ENCODE peak calls at places on chromosomes 13 and 19, in eight cellular contexts. One of them, this sample, is unnamed.

GRCh38 chr13:51006067-51006800 is 96.6 kb downstream of the RNASEH2B start:
- DNase-seq in GM23338: no peak
- DNase-seq in breast epithelium: no peak
- DNase-seq in K562: no peak
- DNase-seq in stomach: no peak
- DNase-seq in esophagus muscularis mucosa: peak
- DNase-seq in HCT116: no peak
- DNase-seq in upper lobe of left lung: no peak
- DNase-seq in this sample: no peak

GRCh38 chr13:78382481-78382880 is 220.9 kb downstream of the POU4F1 start:
- DNase-seq in GM23338: no peak
- DNase-seq in breast epithelium: no peak
- DNase-seq in K562: no peak
- DNase-seq in stomach: no peak
- DNase-seq in esophagus muscularis mucosa: no peak
- DNase-seq in HCT116: no peak
- DNase-seq in upper lobe of left lung: no peak
- DNase-seq in this sample: no peak

GRCh38 chr19:48424694-48425219 is 21.0 kb upstream of the GRWD1 start:
- DNase-seq in GM23338: peak
- DNase-seq in breast epithelium: no peak
- DNase-seq in K562: peak
- DNase-seq in stomach: no peak
- DNase-seq in esophagus muscularis mucosa: no peak
- DNase-seq in HCT116: no peak
- DNase-seq in upper lobe of left lung: peak
- DNase-seq in this sample: no peak

GRCh38 chr13:35496011-35496410 is 19.5 kb upstream of the MAB21L1 start:
- DNase-seq in GM23338: no peak
- DNase-seq in breast epithelium: no peak
- DNase-seq in K562: no peak
- DNase-seq in stomach: no peak
- DNase-seq in esophagus muscularis mucosa: no peak
- DNase-seq in HCT116: no peak
- DNase-seq in upper lobe of left lung: no peak
- DNase-seq in this sample: no peak

GRCh38 chr13:23456437-23456836 is 22.9 kb upstream of the SACS start:
- DNase-seq in GM23338: no peak
- DNase-seq in breast epithelium: no peak
- DNase-seq in K562: no peak
- DNase-seq in stomach: no peak
- DNase-seq in esophagus muscularis mucosa: no peak
- DNase-seq in HCT116: no peak
- DNase-seq in upper lobe of left lung: no peak
- DNase-seq in this sample: no peak

GRCh38 chr19:1975081-1975480 is 34.1 kb downstream of the CSNK1G2 start:
- DNase-seq in GM23338: no peak
- DNase-seq in breast epithelium: no peak
- DNase-seq in K562: no peak
- DNase-seq in stomach: no peak
- DNase-seq in esophagus muscularis mucosa: no peak
- DNase-seq in HCT116: no peak
- DNase-seq in upper lobe of left lung: no peak
- DNase-seq in this sample: no peak

GRCh38 chr19:15072930-15073647 is 8.9 kb upstream of the OR1I1 start:
- DNase-seq in GM23338: peak
- DNase-seq in breast epithelium: peak
- DNase-seq in K562: peak
- DNase-seq in stomach: no peak
- DNase-seq in esophagus muscularis mucosa: no peak
- DNase-seq in HCT116: no peak
- DNase-seq in upper lobe of left lung: no peak
- DNase-seq in this sample: no peak

GRCh38 chr13:72960541-72960940 is 98.3 kb upstream of the KLF5 start:
- DNase-seq in GM23338: peak
- DNase-seq in breast epithelium: no peak
- DNase-seq in K562: no peak
- DNase-seq in stomach: no peak
- DNase-seq in esophagus muscularis mucosa: no peak
- DNase-seq in HCT116: no peak
- DNase-seq in upper lobe of left lung: no peak
- DNase-seq in this sample: no peak

GRCh38 chr13:110308377-110309158 is 1.5 kb downstream of the COL4A2 start:
- DNase-seq in GM23338: peak
- DNase-seq in breast epithelium: peak
- DNase-seq in K562: no peak
- DNase-seq in stomach: no peak
- DNase-seq in esophagus muscularis mucosa: no peak
- DNase-seq in HCT116: no peak
- DNase-seq in upper lobe of left lung: no peak
- DNase-seq in this sample: no peak

GRCh38 chr19:58562126-58563033 is 4.0 kb upstream of the UBE2M start:
- DNase-seq in GM23338: peak
- DNase-seq in breast epithelium: no peak
- DNase-seq in K562: no peak
- DNase-seq in stomach: peak
- DNase-seq in esophagus muscularis mucosa: no peak
- DNase-seq in HCT116: no peak
- DNase-seq in upper lobe of left lung: no peak
- DNase-seq in this sample: no peak

GRCh38 chr19:491146-491741 is 5.0 kb upstream of the MADCAM1 start:
- DNase-seq in GM23338: peak
- DNase-seq in breast epithelium: no peak
- DNase-seq in K562: peak
- DNase-seq in stomach: no peak
- DNase-seq in esophagus muscularis mucosa: no peak
- DNase-seq in HCT116: no peak
- DNase-seq in upper lobe of left lung: no peak
- DNase-seq in this sample: no peak

GRCh38 chr19:46614114-46614701 is 10.7 kb downstream of the PTGIR start:
- DNase-seq in GM23338: peak
- DNase-seq in breast epithelium: peak
- DNase-seq in K562: peak
- DNase-seq in stomach: peak
- DNase-seq in esophagus muscularis mucosa: peak
- DNase-seq in HCT116: peak
- DNase-seq in upper lobe of left lung: peak
- DNase-seq in this sample: peak

DNA sequence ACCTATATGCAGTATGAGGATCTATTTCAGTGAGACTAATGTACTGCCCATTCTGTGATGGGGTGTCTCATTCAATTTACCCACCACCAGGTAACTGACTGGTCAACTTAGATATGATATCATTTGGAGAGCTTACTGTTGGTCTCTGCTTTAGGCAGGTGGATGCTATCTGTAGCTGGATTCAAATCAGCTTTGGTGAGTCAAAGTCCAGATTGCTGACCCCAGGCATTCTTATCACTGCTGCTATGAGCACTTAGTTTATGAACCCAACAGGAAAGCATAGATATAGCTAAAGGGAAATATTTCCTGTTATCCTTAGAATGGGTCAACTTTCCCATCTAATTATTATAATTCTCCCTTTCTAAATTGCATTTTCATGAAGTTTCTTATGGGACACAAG is 1295.2 kb upstream of the SPRY2 start:
- DNase-seq in GM23338: no peak
- DNase-seq in breast epithelium: no peak
- DNase-seq in K562: no peak
- DNase-seq in stomach: no peak
- DNase-seq in esophagus muscularis mucosa: no peak
- DNase-seq in HCT116: no peak
- DNase-seq in upper lobe of left lung: no peak
- DNase-seq in this sample: no peak
- TF ChIP-seq POLR2AphosphoS5 in GM23338: no peak
- TF ChIP-seq POLR2AphosphoS5 in breast epithelium: no peak
- TF ChIP-seq POLR2AphosphoS5 in K562: no peak
- TF ChIP-seq POLR2AphosphoS5 in stomach: no peak
- TF ChIP-seq POLR2AphosphoS5 in esophagus muscularis mucosa: no peak
- TF ChIP-seq POLR2AphosphoS5 in HCT116: no peak
- TF ChIP-seq POLR2AphosphoS5 in upper lobe of left lung: no peak
- TF ChIP-seq POLR2AphosphoS5 in this sample: no peak

GRCh38 chr13:99280166-99280565 is 22.0 kb upstream of the GPR18 start:
- DNase-seq in GM23338: no peak
- DNase-seq in breast epithelium: no peak
- DNase-seq in K562: no peak
- DNase-seq in stomach: no peak
- DNase-seq in esophagus muscularis mucosa: no peak
- DNase-seq in HCT116: no peak
- DNase-seq in upper lobe of left lung: no peak
- DNase-seq in this sample: peak

GRCh38 chr13:99282264-99283231 is 24.4 kb upstream of the GPR18 start:
- DNase-seq in GM23338: no peak
- DNase-seq in breast epithelium: no peak
- DNase-seq in K562: no peak
- DNase-seq in stomach: no peak
- DNase-seq in esophagus muscularis mucosa: no peak
- DNase-seq in HCT116: no peak
- DNase-seq in upper lobe of left lung: no peak
- DNase-seq in this sample: no peak

GRCh38 chr13:99278843-99279242 is 20.7 kb upstream of the GPR18 start:
- DNase-seq in GM23338: no peak
- DNase-seq in breast epithelium: no peak
- DNase-seq in K562: no peak
- DNase-seq in stomach: no peak
- DNase-seq in esophagus muscularis mucosa: no peak
- DNase-seq in HCT116: no peak
- DNase-seq in upper lobe of left lung: no peak
- DNase-seq in this sample: no peak

GRCh38 chr13:99278199-99278598 is 20.0 kb upstream of the GPR18 start:
- DNase-seq in GM23338: no peak
- DNase-seq in breast epithelium: no peak
- DNase-seq in K562: no peak
- DNase-seq in stomach: no peak
- DNase-seq in esophagus muscularis mucosa: no peak
- DNase-seq in HCT116: no peak
- DNase-seq in upper lobe of left lung: no peak
- DNase-seq in this sample: no peak

DNA sequence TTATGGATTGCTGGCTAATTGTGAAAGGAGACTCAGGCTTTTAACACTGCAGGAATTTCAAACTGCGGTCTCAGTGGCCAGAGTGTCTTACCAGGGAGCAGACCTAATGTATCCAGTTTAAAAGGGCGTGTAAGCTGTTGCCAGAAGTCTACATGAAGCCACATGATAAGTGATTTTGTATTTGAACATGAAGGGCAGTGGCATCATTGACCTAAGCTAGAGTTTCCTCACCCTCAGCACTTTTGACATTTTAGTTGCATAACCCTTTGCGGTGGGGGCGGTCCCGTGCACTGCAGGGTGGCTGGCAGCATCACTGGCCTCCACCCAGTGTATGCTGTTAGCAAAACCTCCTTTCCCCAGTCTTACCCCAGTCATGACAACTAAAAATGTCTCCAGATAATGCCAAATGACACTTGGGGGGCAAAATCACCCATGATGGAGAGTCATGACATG is 23.7 kb upstream of the GPR18 start:
- DNase-seq in GM23338: no peak
- DNase-seq in breast epithelium: no peak
- DNase-seq in K562: no peak
- DNase-seq in stomach: peak
- DNase-seq in esophagus muscularis mucosa: no peak
- DNase-seq in HCT116: no peak
- DNase-seq in upper lobe of left lung: peak
- DNase-seq in this sample: peak
- TF ChIP-seq POLR2AphosphoS5 in GM23338: no peak
- TF ChIP-seq POLR2AphosphoS5 in breast epithelium: peak
- TF ChIP-seq POLR2AphosphoS5 in K562: no peak
- TF ChIP-seq POLR2AphosphoS5 in stomach: no peak
- TF ChIP-seq POLR2AphosphoS5 in esophagus muscularis mucosa: peak
- TF ChIP-seq POLR2AphosphoS5 in HCT116: no peak
- TF ChIP-seq POLR2AphosphoS5 in upper lobe of left lung: peak
- TF ChIP-seq POLR2AphosphoS5 in this sample: no peak

DNA sequence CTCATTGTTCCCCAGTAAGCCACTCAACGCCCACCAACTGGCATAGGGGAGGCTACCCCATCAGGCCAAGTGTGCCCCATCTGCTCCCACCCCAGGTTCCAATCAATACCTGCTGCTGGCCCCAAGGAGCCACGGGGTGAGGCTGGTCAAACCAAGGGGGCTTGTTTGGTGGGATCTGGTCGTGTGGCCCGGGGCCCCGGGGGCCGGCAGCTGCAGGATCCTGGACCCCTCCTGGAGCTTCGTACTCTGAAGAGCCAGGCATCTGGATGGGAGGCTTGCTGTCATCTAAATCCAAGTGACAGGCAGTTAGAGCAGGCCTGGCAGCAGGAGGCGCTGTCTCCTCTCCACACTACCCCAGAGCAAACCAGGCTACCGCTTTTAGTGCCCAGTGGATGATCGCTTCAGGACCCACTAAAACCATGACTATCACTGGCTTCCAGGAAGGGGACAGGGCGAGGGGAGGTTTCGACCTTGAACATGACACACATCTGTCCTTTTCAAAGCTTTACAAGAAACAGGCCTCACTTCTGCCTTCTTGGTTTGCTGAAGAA is 14.2 kb downstream of the CHERP start:
- DNase-seq in GM23338: peak
- DNase-seq in breast epithelium: no peak
- DNase-seq in K562: peak
- DNase-seq in stomach: peak
- DNase-seq in esophagus muscularis mucosa: no peak
- DNase-seq in HCT116: no peak
- DNase-seq in upper lobe of left lung: no peak
- DNase-seq in this sample: no peak
- TF ChIP-seq POLR2AphosphoS5 in GM23338: no peak
- TF ChIP-seq POLR2AphosphoS5 in breast epithelium: no peak
- TF ChIP-seq POLR2AphosphoS5 in K562: no peak
- TF ChIP-seq POLR2AphosphoS5 in stomach: no peak
- TF ChIP-seq POLR2AphosphoS5 in esophagus muscularis mucosa: no peak
- TF ChIP-seq POLR2AphosphoS5 in HCT116: no peak
- TF ChIP-seq POLR2AphosphoS5 in upper lobe of left lung: no peak
- TF ChIP-seq POLR2AphosphoS5 in this sample: no peak

GRCh38 chr19:18590273-18591272 is 2.0 kb downstream of the REX1BD start:
- DNase-seq in GM23338: peak
- DNase-seq in breast epithelium: peak
- DNase-seq in K562: peak
- DNase-seq in stomach: no peak
- DNase-seq in esophagus muscularis mucosa: no peak
- DNase-seq in HCT116: peak
- DNase-seq in upper lobe of left lung: no peak
- DNase-seq in this sample: peak

GRCh38 chr19:18587962-18588610 is 512 bp upstream of the REX1BD start:
- DNase-seq in GM23338: no peak
- DNase-seq in breast epithelium: no peak
- DNase-seq in K562: peak
- DNase-seq in stomach: no peak
- DNase-seq in esophagus muscularis mucosa: no peak
- DNase-seq in HCT116: no peak
- DNase-seq in upper lobe of left lung: no peak
- DNase-seq in this sample: no peak

GRCh38 chr19:18589380-18590272 is 1.0 kb downstream of the REX1BD start:
- DNase-seq in GM23338: peak
- DNase-seq in breast epithelium: peak
- DNase-seq in K562: peak
- DNase-seq in stomach: peak
- DNase-seq in esophagus muscularis mucosa: no peak
- DNase-seq in HCT116: peak
- DNase-seq in upper lobe of left lung: peak
- DNase-seq in this sample: peak

GRCh38 chr19:18587561-18587960 is 1.0 kb upstream of the REX1BD start:
- DNase-seq in GM23338: no peak
- DNase-seq in breast epithelium: no peak
- DNase-seq in K562: no peak
- DNase-seq in stomach: no peak
- DNase-seq in esophagus muscularis mucosa: no peak
- DNase-seq in HCT116: no peak
- DNase-seq in upper lobe of left lung: no peak
- DNase-seq in this sample: no peak

GRCh38 chr19:18588611-18589379 is at the start of gene REX1BD:
- DNase-seq in GM23338: peak
- DNase-seq in breast epithelium: peak
- DNase-seq in K562: peak
- DNase-seq in stomach: peak
- DNase-seq in esophagus muscularis mucosa: peak
- DNase-seq in HCT116: no peak
- DNase-seq in upper lobe of left lung: peak
- DNase-seq in this sample: peak
- TF ChIP-seq POLR2AphosphoS5 in GM23338: peak
- TF ChIP-seq POLR2AphosphoS5 in breast epithelium: peak
- TF ChIP-seq POLR2AphosphoS5 in K562: no peak
- TF ChIP-seq POLR2AphosphoS5 in stomach: peak
- TF ChIP-seq POLR2AphosphoS5 in esophagus muscularis mucosa: peak
- TF ChIP-seq POLR2AphosphoS5 in HCT116: peak
- TF ChIP-seq POLR2AphosphoS5 in upper lobe of left lung: peak
- TF ChIP-seq POLR2AphosphoS5 in this sample: peak

This sample was measured in transverse colon.